ENCODE peak calls at places on chromosome 4, in four cellular contexts. R, U, K and Y are unnamed samples.

GRCh38 chr4:9938933-9939332 is 82.4 kb downstream of the SLC2A9 start:
- DNase-seq in K (no peak), R (no peak), U (no peak), Y (no peak)

GRCh38 chr4:7813674-7814073 is 126.0 kb downstream of the AFAP1 start:
- DNase-seq in R (no peak), U (peak), K (no peak), Y (no peak)

GRCh38 chr4:25110653-25111329 is 49.5 kb downstream of the SEPSECS start:
- DNase-seq in U (no peak), R (no peak), K (no peak), Y (no peak)

GRCh38 chr4:2408976-2409375 is 9.5 kb downstream of the ZFYVE28 start:
- DNase-seq in R (no peak), U (no peak), K (no peak), Y (no peak)

GRCh38 chr4:2244947-2245786 is 3.2 kb upstream of the HAUS3 start:
- DNase-seq in U (no peak), R (no peak), K (no peak), Y (no peak)

GRCh38 chr4:173318648-173319211 is 15.4 kb downstream of the HMGB2 start:
- DNase-seq in R (no peak), K (no peak), U (peak), Y (no peak)

GRCh38 chr4:113758361-113758760 is 3.2 kb downstream of the CAMK2D start:
- DNase-seq in U (peak), K (no peak), R (no peak), Y (no peak)

GRCh38 chr4:184337907-184338306 is 120.2 kb upstream of the ENPP6 start:
- DNase-seq in U (no peak), R (no peak), K (no peak), Y (no peak)

GRCh38 chr4:102586644-102587021 is 85.5 kb downstream of the NFKB1 start:
- DNase-seq in K (no peak), R (no peak), U (no peak), Y (no peak)

GRCh38 chr4:48912349-48912748 is 5.8 kb upstream of the OCIAD2 start:
- DNase-seq in R (no peak), K (no peak), U (no peak), Y (no peak)

GRCh38 chr4:128825226-128825625 is 15.7 kb downstream of the JADE1 start:
- DNase-seq in U (peak), K (no peak), R (no peak), Y (no peak)

GRCh38 chr4:113222006-113222405 is 172.6 kb downstream of the ANK2 start:
- DNase-seq in R (no peak), K (no peak), U (peak), Y (no peak)

GRCh38 chr4:161419822-161420221 is 744.0 kb downstream of the FSTL5 start:
- DNase-seq in K (no peak), U (no peak), R (peak), Y (no peak)

GRCh38 chr4:71130827-71131603 is 137.6 kb downstream of the DCK start:
- DNase-seq in U (peak), K (no peak), R (no peak), Y (no peak)

GRCh38 chr4:82746705-82747567 is 51.7 kb downstream of the SCD5 start:
- DNase-seq in R (no peak), K (no peak), U (no peak), Y (no peak)

GRCh38 chr4:177010421-177010820 is 217.7 kb upstream of the VEGFC start:
- DNase-seq in K (no peak), R (no peak), U (no peak), Y (no peak)

GRCh38 chr4:4890574-4891260 is 31.3 kb downstream of the MSX1 start:
- DNase-seq in U (no peak), K (no peak), R (no peak), Y (no peak)

GRCh38 chr4:90215286-90215685 is 88.1 kb downstream of the CCSER1 start:
- DNase-seq in R (no peak), K (no peak), U (no peak), Y (no peak)

GRCh38 chr4:48499551-48500066 is 9.6 kb downstream of the ZAR1 start:
- DNase-seq in U (no peak), K (no peak), R (no peak), Y (no peak)

GRCh38 chr4:157459789-157460188 is 239.3 kb downstream of the GRIA2 start:
- DNase-seq in U (no peak), K (no peak), R (no peak), Y (no peak)

GRCh38 chr4:109378076-109378475 is 55.5 kb upstream of the SEC24B start:
- DNase-seq in R (no peak), K (no peak), U (no peak), Y (no peak)

GRCh38 chr4:124712417-124713212 is at the start of gene ANKRD50:
- DNase-seq in K (peak), R (peak), U (peak), Y (peak)

GRCh38 chr4:31674313-31674947 is 954.3 kb downstream of the PCDH7 start:
- DNase-seq in K (no peak), R (peak), U (no peak), Y (no peak)

GRCh38 chr4:98673282-98673644 is 14.9 kb upstream of the TSPAN5 start:
- DNase-seq in K (no peak), R (no peak), U (no peak), Y (no peak)

GRCh38 chr4:157898836-157899605 is 273.8 kb downstream of the GASK1B start:
- DNase-seq in K (no peak), U (no peak), R (no peak), Y (no peak)

GRCh38 chr4:117400039-117400835 is 314.9 kb upstream of the TRAM1L1 start:
- DNase-seq in R (no peak), K (no peak), U (peak), Y (no peak)

GRCh38 chr4:94548571-94548970 is 96.8 kb downstream of the PDLIM5 start:
- DNase-seq in R (no peak), K (no peak), U (peak), Y (no peak)